ENCODE peak calls at places on chromosomes 4 and X, in six cellular contexts. V, I, F, W, B and O are unnamed samples.

GRCh38 chr4:24775209-24775608 is 20.2 kb upstream of the SOD3 start:
- ATAC-seq in V (no peak), I (no peak), F (no peak), W (no peak), B (no peak), O (no peak)

GRCh38 chr4:152102184-152103000 is 341.6 kb upstream of the GATB start:
- ATAC-seq in V (no peak), I (no peak), F (no peak), W (no peak), B (no peak), O (no peak)

GRCh38 chrX:116436358-116436816 is at the start of gene SLC6A14:
- ATAC-seq in V (no peak), I (no peak), F (no peak), W (no peak), B (no peak), O (no peak)

GRCh38 chr4:181960384-181960783 is 282.8 kb upstream of the TENM3 start:
- ATAC-seq in V (no peak), I (no peak), F (no peak), W (no peak), B (no peak), O (no peak)

GRCh38 chr4:76622126-76622525 is 187.1 kb downstream of the SHROOM3 start:
- ATAC-seq in V (no peak), I (no peak), F (no peak), W (no peak), B (no peak), O (no peak)

GRCh38 chr4:67883902-67884301 is at the start of gene TMPRSS11D:
- ATAC-seq in V (no peak), I (no peak), F (no peak), W (no peak), B (no peak), O (no peak)

GRCh38 chr4:120760047-120760446 is 162.5 kb downstream of the PRDM5 start:
- ATAC-seq in V (no peak), I (no peak), F (no peak), W (no peak), B (no peak), O (no peak)

GRCh38 chr4:174198396-174199179 is 84.9 kb downstream of the FBXO8 start:
- ATAC-seq in V (no peak), I (no peak), F (no peak), W (no peak), B (no peak), O (no peak)

GRCh38 chr4:165718660-165719059 is 154.4 kb upstream of the TLL1 start:
- ATAC-seq in V (no peak), I (no peak), F (no peak), W (no peak), B (no peak), O (no peak)

GRCh38 chr4:183186803-183187202 is 87.7 kb downstream of the WWC2 start:
- ATAC-seq in V (no peak), I (no peak), F (no peak), W (no peak), B (no peak), O (no peak)

GRCh38 chrX:50168305-50168704 is 32.5 kb downstream of the AKAP4 start:
- ATAC-seq in V (no peak), I (no peak), F (no peak), W (peak), B (no peak), O (no peak)

GRCh38 chrX:19555236-19555635 is 39.9 kb upstream of the MAP3K15 start:
- ATAC-seq in V (no peak), I (no peak), F (no peak), W (no peak), B (peak), O (no peak)

GRCh38 chr4:1172228-1172851 is at the start of gene SPON2:
- ATAC-seq in V (no peak), I (peak), F (no peak), W (no peak), B (no peak), O (no peak)

GRCh38 chr4:124973716-124974115 is 261.2 kb upstream of the ANKRD50 start:
- ATAC-seq in V (no peak), I (no peak), F (no peak), W (no peak), B (no peak), O (no peak)

GRCh38 chrX:2935364-2935748 is 6.2 kb upstream of the ARSD start:
- ATAC-seq in V (no peak), I (no peak), F (no peak), W (no peak), B (no peak), O (no peak)

GRCh38 chrX:69603566-69604194 is 12.2 kb upstream of the EDA start:
- ATAC-seq in V (no peak), I (peak), F (no peak), W (no peak), B (no peak), O (no peak)

GRCh38 chr4:176872461-176872860 is 79.7 kb upstream of the VEGFC start:
- ATAC-seq in V (no peak), I (no peak), F (no peak), W (no peak), B (no peak), O (no peak)

GRCh38 chr4:171002246-171002645 is 811.0 kb upstream of the GALNTL6 start:
- ATAC-seq in V (no peak), I (no peak), F (no peak), W (no peak), B (no peak), O (no peak)